ENCODE peak calls at places on chromosomes 7 and 10, in four cellular contexts. X, C, Y and O are unnamed samples.

GRCh38 chr7:101666293-101666692 is 37.2 kb upstream of the MYL10 start:
- DNase-seq in Y (no peak), X (no peak), C (no peak), O (no peak)

GRCh38 chr7:1380821-1381580 is 78.3 kb downstream of the MICALL2 start:
- DNase-seq in X (no peak), C (no peak), Y (no peak), O (no peak)

GRCh38 chr10:132460691-132461090 is 63.7 kb downstream of the PWWP2B start:
- DNase-seq in Y (no peak), C (no peak), X (no peak), O (peak; percentile 21)

GRCh38 chr7:35624299-35625186 is 70.4 kb downstream of the HERPUD2 start:
- DNase-seq in X (peak; percentile 39), Y (no peak), C (peak; percentile 29), O (peak; percentile 36)

GRCh38 chr7:108488902-108489538 is 32.8 kb upstream of the NRCAM start:
- DNase-seq in X (no peak), C (no peak), Y (no peak), O (no peak)

GRCh38 chr7:28296571-28297483 is 115.5 kb upstream of the CREB5 start:
- DNase-seq in Y (peak; percentile 27), C (peak; percentile 43), X (no peak), O (no peak)

GRCh38 chr7:159024280-159024951 is 120.3 kb downstream of the VIPR2 start:
- DNase-seq in X (no peak), Y (peak; percentile 3), C (no peak), O (no peak)

GRCh38 chr7:47239927-47240570 is 341.9 kb downstream of the TNS3 start:
- DNase-seq in Y (no peak), C (no peak), X (peak; percentile 45), O (no peak)

GRCh38 chr7:38147005-38147404 is 31.0 kb upstream of the STARD3NL start:
- DNase-seq in X (no peak), Y (no peak), C (no peak), O (no peak)

GRCh38 chr10:124290095-124290795 is 128.5 kb downstream of the OAT start:
- DNase-seq in C (no peak), X (peak; percentile 7), Y (peak; percentile 41), O (no peak)

GRCh38 chr7:108716783-108717182 is 147.1 kb downstream of the DNAJB9 start:
- DNase-seq in X (no peak), C (no peak), Y (no peak), O (no peak)

GRCh38 chr7:118657391-118658005 is 433.0 kb downstream of the ANKRD7 start:
- DNase-seq in Y (no peak), X (no peak), C (no peak), O (no peak)

GRCh38 chr7:1225462-1226154 is 7.1 kb upstream of the UNCX start:
- DNase-seq in C (no peak), X (no peak), Y (no peak), O (no peak)

GRCh38 chr7:1040790-1041189 is 3.6 kb upstream of the GPR146 start:
- DNase-seq in C (no peak), X (no peak), Y (no peak), O (no peak)

GRCh38 chr10:33858326-33858725 is 523.9 kb upstream of the NRP1 start:
- DNase-seq in C (no peak), X (no peak), Y (no peak), O (no peak)

GRCh38 chr10:8379906-8380832 is 325.7 kb downstream of the GATA3 start:
- DNase-seq in C (no peak), X (no peak), Y (no peak), O (no peak)

GRCh38 chr10:30705086-30705624 is 75.6 kb upstream of the LYZL2 start:
- DNase-seq in Y (peak; percentile 25), X (no peak), C (no peak), O (no peak)

GRCh38 chr10:110993024-110993693 is 73.8 kb downstream of the SHOC2 start:
- DNase-seq in C (no peak), X (no peak), Y (no peak), O (no peak)

GRCh38 chr7:94223375-94224084 is 171.2 kb upstream of the COL1A2 start:
- DNase-seq in Y (no peak), X (no peak), C (peak; percentile 71), O (no peak)

GRCh38 chr7:151662291-151662690 is 142.6 kb upstream of the RHEB start:
- DNase-seq in C (no peak), X (no peak), Y (no peak), O (no peak)

GRCh38 chr10:28668363-28669226 is 8.7 kb upstream of the BAMBI start:
- DNase-seq in X (peak; percentile 45), Y (peak; percentile 55), C (no peak), O (peak; percentile 67)

GRCh38 chr10:104349623-104350142 is 4.0 kb upstream of the CFAP58 start:
- DNase-seq in C (no peak), Y (peak; percentile 20), X (peak; percentile 58), O (no peak)

GRCh38 chr7:8605227-8605626 is 171.8 kb downstream of the NXPH1 start:
- DNase-seq in C (no peak), X (no peak), Y (no peak), O (no peak)

GRCh38 chr7:55432937-55433784 is 68.0 kb downstream of the LANCL2 start:
- DNase-seq in Y (no peak), C (no peak), X (no peak), O (no peak)

GRCh38 chr7:30027065-30027456 is 559 bp upstream of the FKBP14 start:
- DNase-seq in C (no peak), X (no peak), Y (no peak), O (no peak)

GRCh38 chr10:132545659-132546367 is 8.2 kb downstream of the INPP5A start:
- DNase-seq in C (no peak), X (no peak), Y (no peak), O (no peak)

GRCh38 chr10:63197304-63198092 is 64.4 kb downstream of the NRBF2 start:
- DNase-seq in X (no peak), C (no peak), Y (no peak), O (no peak)

GRCh38 chr7:23336799-23337283 is 37.7 kb downstream of the MALSU1 start:
- DNase-seq in Y (no peak), X (no peak), C (no peak), O (no peak)

GRCh38 chr10:72637398-72637857 is 11.5 kb upstream of the MICU1 start:
- DNase-seq in C (no peak), X (peak; percentile 6), Y (peak; percentile 16), O (peak; percentile 61)
- TF ChIP-seq POLR2A in C (no peak), X (no peak), Y (no peak), O (no peak)

GRCh38 chr10:86399879-86400704 is 33.5 kb upstream of the GRID1 start:
- DNase-seq in X (peak; percentile 91), Y (peak; percentile 97), C (peak; percentile 94), O (peak; percentile 97)
- TF ChIP-seq POLR2A in X (no peak), Y (peak; percentile 7), C (no peak), O (no peak)

GRCh38 chr7:12403287-12404181 is at the start of gene VWDE:
- DNase-seq in C (no peak), Y (peak; percentile 71), X (no peak), O (no peak)
- TF ChIP-seq POLR2A in C (no peak), Y (no peak), X (no peak), O (no peak)

DNA sequence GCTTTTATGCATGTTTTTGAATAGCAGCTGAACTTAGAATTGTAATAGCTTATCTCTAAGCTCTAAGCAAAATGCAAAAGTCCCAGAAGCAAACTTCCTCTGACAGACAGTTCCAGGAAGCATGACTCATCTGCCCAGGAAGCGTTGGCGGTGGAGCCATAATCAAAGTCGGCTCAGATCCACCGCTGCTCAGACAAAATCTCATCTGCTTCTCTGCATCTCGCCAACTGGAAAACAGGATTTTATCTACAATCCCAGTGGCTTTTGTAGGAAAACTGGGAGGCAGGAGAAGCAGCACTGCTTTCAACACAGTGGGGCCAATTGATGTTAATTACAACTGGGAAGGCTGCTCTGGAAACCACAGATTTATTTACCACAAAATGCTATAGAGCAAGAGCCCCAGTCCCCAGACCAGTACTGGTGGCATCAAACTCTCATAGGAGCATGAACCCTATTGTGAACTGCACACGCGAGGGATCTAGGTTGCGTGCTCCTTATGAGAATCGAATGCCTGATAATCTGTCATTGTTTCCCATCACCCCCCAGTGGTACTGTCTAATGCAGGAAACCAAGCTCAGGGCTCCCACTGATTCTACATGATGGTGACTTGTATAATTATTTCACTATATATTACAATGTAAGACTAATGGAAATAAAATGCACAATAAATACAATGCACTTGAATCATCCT is 99.9 kb downstream of the CUBN start:
- DNase-seq in Y (peak; percentile 66), X (peak; percentile 68), C (no peak), O (peak; percentile 80)
- TF ChIP-seq POLR2A in Y (no peak), X (no peak), C (no peak), O (no peak)

GRCh38 chr7:79452032-79452494 is 1.4 kb downstream of the MAGI2 start:
- DNase-seq in C (peak; percentile 19), X (peak; percentile 91), Y (peak; percentile 60), O (peak; percentile 87)
- TF ChIP-seq POLR2A in C (no peak), X (peak; percentile 78), Y (peak; percentile 38), O (no peak)

DNA sequence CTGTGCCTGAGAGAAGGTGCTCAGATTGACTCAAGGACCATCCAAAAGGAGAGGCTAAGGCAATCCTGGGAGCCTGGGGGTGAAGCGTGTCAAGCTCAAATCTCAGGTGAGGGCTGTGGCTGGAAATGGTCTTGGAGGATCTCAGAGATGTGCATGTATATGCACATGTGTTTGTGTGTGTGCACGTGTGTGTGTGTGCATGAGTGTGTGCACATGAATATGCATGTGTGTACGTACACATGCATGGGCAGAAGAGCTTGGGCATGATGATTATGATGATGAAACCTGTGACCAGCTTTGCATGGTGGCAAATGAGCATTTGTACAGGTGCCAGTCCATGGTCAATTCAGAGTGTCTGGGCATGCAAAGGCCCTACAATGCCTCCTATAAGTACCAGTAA is 326.6 kb downstream of the CXCL12 start:
- DNase-seq in C (no peak), X (no peak), Y (no peak), O (no peak)
- TF ChIP-seq POLR2A in C (no peak), X (no peak), Y (no peak), O (no peak)